ENCODE peak calls at places on chromosome 9, in five cellular contexts. Z is KBM-7, X is cardiac muscle cell, S is astrocyte of the spinal cord, Y is nephron progenitor cell. D is an unnamed sample.
A peak's percentile ranks its signal among the peaks of the same experiment; 100 is the strongest.

GRCh38 chr9:127862075-127863011 is 7.9 kb upstream of the ENG start:
- DNase-seq in S (no peak), X (peak; percentile 58), Z (peak; percentile 98), Y (no peak), D (peak; percentile 79)

GRCh38 chr9:127185931-127186781 is 63.7 kb upstream of the ANGPTL2 start:
- DNase-seq in Z (no peak), Y (no peak), S (peak; percentile 72), X (no peak), D (no peak)

GRCh38 chr9:106932178-106932577 is 69.2 kb downstream of the ZNF462 start:
- DNase-seq in Z (no peak), S (no peak), Y (no peak), X (no peak), D (no peak)

GRCh38 chr9:33230756-33231691 is 8.9 kb upstream of the SPINK4 start:
- DNase-seq in X (no peak), Y (no peak), Z (no peak), S (peak; percentile 33), D (no peak)

GRCh38 chr9:75979362-75979761 is 88.9 kb downstream of the PCSK5 start:
- DNase-seq in S (no peak), X (peak; percentile 11), Z (peak; percentile 1), Y (no peak), D (peak; percentile 49)

GRCh38 chr9:20832775-20833174 is 148.7 kb downstream of the FOCAD start:
- DNase-seq in Y (no peak), Z (no peak), S (no peak), X (no peak), D (no peak)

GRCh38 chr9:17509698-17510097 is 69.2 kb upstream of the SH3GL2 start:
- DNase-seq in X (no peak), Z (no peak), Y (no peak), S (peak; percentile 13), D (no peak)

GRCh38 chr9:136083558-136084190 is 11.4 kb downstream of the NACC2 start:
- DNase-seq in Y (no peak), S (no peak), X (no peak), Z (no peak), D (no peak)

GRCh38 chr9:72200452-72200851 is 51.2 kb downstream of the GDA start:
- DNase-seq in S (no peak), X (no peak), Z (no peak), Y (no peak), D (no peak)

GRCh38 chr9:37596504-37596903 is 4.1 kb upstream of the TOMM5 start:
- DNase-seq in Z (no peak), X (no peak), S (no peak), Y (no peak), D (no peak)

GRCh38 chr9:129551393-129551973 is 69.4 kb downstream of the C9orf50 start:
- DNase-seq in S (no peak), X (no peak), Y (no peak), Z (no peak), D (no peak)

GRCh38 chr9:88776717-88777497 is 214.4 kb upstream of the S1PR3 start:
- DNase-seq in S (peak; percentile 87), X (no peak), Z (peak; percentile 14), Y (no peak), D (no peak)

GRCh38 chr9:93669116-93669957 is 93.0 kb downstream of the PHF2 start:
- DNase-seq in Z (no peak), X (no peak), S (no peak), Y (no peak), D (no peak)

GRCh38 chr9:123150708-123151503 is 117.4 kb downstream of the GPR21 start:
- DNase-seq in Z (no peak), Y (no peak), S (no peak), X (no peak), D (no peak)

GRCh38 chr9:129069128-129069824 is 11.6 kb upstream of the DOLPP1 start:
- DNase-seq in S (no peak), Y (no peak), Z (peak; percentile 91), X (peak; percentile 52), D (peak; percentile 99)

GRCh38 chr9:107638922-107639321 is 149.4 kb upstream of the KLF4 start:
- DNase-seq in Y (peak; percentile 16), S (peak; percentile 55), Z (no peak), X (no peak), D (peak; percentile 10)

GRCh38 chr9:72349240-72349639 is 15.8 kb downstream of the ZFAND5 start:
- DNase-seq in Z (no peak), X (no peak), S (no peak), Y (no peak), D (no peak)

GRCh38 chr9:81092057-81092456 is 597.3 kb downstream of the TLE1 start:
- DNase-seq in S (no peak), Y (no peak), X (no peak), Z (no peak), D (no peak)

D was measured in OCI-M1.